ENCODE peak calls at places on chromosomes 16 and 17, in ten cellular contexts. C, Y, S, K, T, A, I, V, W and J are unnamed samples. For H3K4me1, the result is how much of the 10 kb centered on the place peaks cover.

GRCh38 chr17:66228887-66229782 is at the start of gene APOH:
- DNase-seq in Y (no peak), I (no peak), K (no peak), A (no peak), C (no peak), W (peak), S (peak), V (no peak), T (no peak), J (no peak)

GRCh38 chr17:65022751-65023421 is 33.7 kb downstream of the GNA13 start:
- DNase-seq in T (no peak), K (no peak), I (no peak), V (no peak), A (peak), S (no peak), C (peak), W (no peak), Y (no peak), J (no peak)

GRCh38 chr17:47190770-47191169 is 1.7 kb upstream of the CDC27 start:
- DNase-seq in W (no peak), T (no peak), V (no peak), I (no peak), S (no peak), Y (no peak), K (no peak), A (no peak), C (no peak), J (no peak)

GRCh38 chr17:379531-380200 is 27.1 kb upstream of the RPH3AL start:
- DNase-seq in V (no peak), T (no peak), C (no peak), Y (no peak), W (no peak), I (no peak), A (no peak), S (no peak), K (no peak), J (no peak)

GRCh38 chr17:70677783-70678647 is 508.7 kb downstream of the KCNJ2 start:
- DNase-seq in K (no peak), C (no peak), T (peak), S (no peak), A (no peak), Y (no peak), W (peak), I (no peak), V (no peak), J (no peak)

GRCh38 chr17:2710804-2711607 is 558 bp downstream of the CLUH start:
- DNase-seq in C (no peak), A (peak), S (no peak), V (peak), K (no peak), Y (no peak), W (peak), T (no peak), I (no peak), J (no peak)

GRCh38 chr17:62666801-62667591 is 39.5 kb downstream of the MRC2 start:
- DNase-seq in C (no peak), S (no peak), K (no peak), A (no peak), W (no peak), V (no peak), Y (no peak), T (peak), I (no peak), J (no peak)

GRCh38 chr16:58317608-58318152 is 22.9 kb upstream of the PRSS54 start:
- DNase-seq in S (no peak), W (no peak), A (no peak), Y (no peak), K (no peak), V (no peak), C (no peak), T (no peak), I (no peak), J (no peak)

GRCh38 chr16:68825427-68825826 is 17.9 kb upstream of the TANGO6 start:
- DNase-seq in W (no peak), K (no peak), S (peak), I (no peak), C (peak), A (no peak), Y (no peak), T (no peak), V (no peak), J (no peak)

GRCh38 chr16:86083382-86084002 is 184.5 kb downstream of the IRF8 start:
- DNase-seq in K (no peak), S (no peak), V (no peak), I (no peak), A (no peak), C (no peak), W (no peak), T (no peak), Y (no peak), J (no peak)

GRCh38 chr16:10509534-10510025 is 70.8 kb downstream of the EMP2 start:
- DNase-seq in W (peak), T (peak), A (peak), V (peak), Y (peak), K (peak), C (peak), I (peak), S (peak), J (no peak)

GRCh38 chr17:18017958-18018357 is 21.0 kb downstream of the ATPAF2 start:
- DNase-seq in Y (no peak), I (no peak), C (peak), A (no peak), T (no peak), V (no peak), W (no peak), S (no peak), K (no peak), J (no peak)

GRCh38 chr17:79102214-79102613 is 27.6 kb downstream of the ENGASE start:
- DNase-seq in I (no peak), Y (no peak), A (no peak), S (no peak), V (no peak), T (no peak), C (no peak), K (no peak), W (no peak), J (no peak)

GRCh38 chr16:74991268-74991592 is 6.3 kb upstream of the WDR59 start:
- DNase-seq in K (no peak), A (no peak), S (no peak), W (no peak), C (no peak), V (no peak), Y (no peak), I (no peak), T (no peak), J (no peak)

GRCh38 chr16:10862432-10862831 is 14.6 kb upstream of the CIITA start:
- DNase-seq in A (no peak), Y (peak), W (peak), V (no peak), K (peak), I (peak), T (no peak), S (no peak), C (peak), J (no peak)

GRCh38 chr16:48901712-48902374 is 291.9 kb upstream of the N4BP1 start:
- DNase-seq in T (peak), V (no peak), A (no peak), Y (no peak), I (no peak), S (no peak), W (no peak), K (no peak), C (no peak), J (no peak)

GRCh38 chr17:77441130-77441920 is 300.6 kb downstream of the SEC14L1 start:
- DNase-seq in K (no peak), C (no peak), T (no peak), W (peak), A (peak), S (peak), I (no peak), V (peak), Y (no peak), J (no peak)

GRCh38 chr16:84914273-84914672 is 94.5 kb downstream of the CRISPLD2 start:
- DNase-seq in K (no peak), W (no peak), S (no peak), I (peak), C (no peak), Y (peak), A (no peak), V (no peak), T (no peak), J (peak)

GRCh38 chr17:7591596-7591995 is 1.7 kb upstream of the SOX15 start:
- DNase-seq in I (no peak), W (no peak), K (no peak), T (no peak), Y (no peak), S (no peak), A (no peak), V (no peak), C (no peak), J (no peak)

GRCh38 chr16:84281077-84281476 is 13.6 kb upstream of the WFDC1 start:
- DNase-seq in S (no peak), V (no peak), W (no peak), C (peak), I (peak), Y (no peak), K (no peak), A (no peak), T (peak), J (no peak)

GRCh38 chr17:15255713-15256454 is 9.2 kb downstream of the PMP22 start:
- DNase-seq in W (no peak), K (no peak), I (no peak), T (no peak), A (no peak), V (no peak), S (no peak), C (peak), Y (no peak), J (no peak)

GRCh38 chr16:81521141-81521626 is 76.6 kb downstream of the CMIP start:
- DNase-seq in T (no peak), C (no peak), I (peak), S (no peak), K (no peak), Y (no peak), W (peak), A (no peak), V (peak), J (no peak)

GRCh38 chr17:58284613-58285421 is 4.1 kb upstream of the MPO start:
- DNase-seq in S (no peak), A (no peak), C (no peak), K (no peak), T (peak), W (no peak), I (peak), Y (no peak), V (no peak), J (no peak)

GRCh38 chr17:58120195-58120822 is 27.9 kb upstream of the OR4D1 start:
- DNase-seq in I (peak), S (peak), A (peak), T (peak), K (peak), Y (peak), V (peak), W (peak), C (peak), J (no peak)

GRCh38 chr16:1428511-1428910 is 2.4 kb upstream of the PERCC1 start:
- DNase-seq in Y (no peak), K (no peak), A (no peak), V (peak), W (no peak), I (no peak), C (peak), S (no peak), T (peak), J (no peak)

GRCh38 chr16:12062343-12063003 is 85.9 kb downstream of the SNX29 start:
- DNase-seq in C (peak), T (no peak), S (peak), W (peak), V (no peak), I (peak), Y (peak), K (peak), A (no peak), J (peak)

GRCh38 chr17:13415877-13416416 is 185.8 kb downstream of the HS3ST3A1 start:
- DNase-seq in K (no peak), Y (no peak), I (peak), W (peak), A (no peak), V (no peak), T (no peak), S (peak), C (peak), J (peak)

GRCh38 chr16:27365142-27366089 is 36.6 kb upstream of the IL21R start:
- DNase-seq in C (peak), T (no peak), K (peak), W (peak), V (no peak), Y (no peak), I (no peak), A (no peak), S (no peak), J (no peak)

DNA sequence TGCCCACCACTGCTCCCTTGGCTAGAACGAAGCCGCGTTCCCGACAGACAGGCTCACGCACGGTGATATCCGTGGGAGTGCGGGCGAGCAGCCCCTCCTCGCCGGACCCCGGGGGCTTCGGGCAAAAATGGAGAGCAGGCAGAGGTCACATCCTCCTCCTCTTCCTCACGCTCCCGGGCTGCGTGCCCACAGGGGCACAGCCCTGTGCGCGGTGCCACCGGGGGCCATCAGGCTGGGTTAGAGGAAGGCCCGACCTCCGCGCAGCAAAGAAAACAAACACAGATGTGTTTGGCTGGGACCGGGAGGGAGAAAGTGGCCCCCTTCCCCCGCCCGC is 519 bp upstream of the NTN1 start:
- DNase-seq in I (no peak), K (no peak), T (no peak), C (no peak), Y (no peak), S (no peak), V (no peak), W (no peak), A (no peak), J (no peak)
- H3K27ac ChIP-seq in I (no peak), K (no peak), T (no peak), C (no peak), Y (peak), S (peak), V (no peak), W (peak), A (no peak), J (peak)

DNA sequence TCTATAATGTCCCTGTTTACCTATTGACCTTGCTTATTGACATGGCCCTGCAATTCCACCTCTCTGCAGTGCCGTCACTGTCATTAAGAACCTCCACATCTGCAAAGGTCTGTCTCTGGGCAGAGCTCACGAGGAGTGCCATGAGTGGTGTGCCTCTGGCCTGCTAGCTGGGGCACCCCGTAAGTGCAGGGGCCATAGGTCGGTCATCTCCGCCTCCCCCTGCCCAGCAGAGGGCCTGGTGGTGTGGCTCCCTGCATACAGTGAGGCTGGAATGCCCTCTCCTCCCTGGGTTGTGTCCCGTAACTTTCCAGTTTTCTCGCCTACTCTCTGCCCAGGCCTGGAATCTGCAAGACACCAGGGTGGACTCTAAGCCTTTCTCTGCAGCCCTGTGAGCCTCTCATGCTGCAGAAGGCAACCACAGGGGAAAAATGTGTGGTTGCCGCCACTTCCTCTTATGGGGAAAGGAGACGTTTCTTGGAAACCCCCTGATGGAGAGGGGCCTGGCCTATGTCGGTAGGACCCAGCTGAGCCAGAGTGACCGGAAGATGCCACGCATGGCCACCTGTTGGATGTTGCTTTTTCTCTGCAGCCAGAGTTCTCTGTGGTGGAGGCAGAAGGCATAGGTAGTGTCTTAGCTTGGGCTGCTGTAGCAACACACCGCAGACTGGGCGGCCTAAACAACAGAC is 2.7 kb upstream of the SNX20 start:
- DNase-seq in W (peak), I (no peak), Y (no peak), C (no peak), T (no peak), K (no peak), V (peak), A (peak), S (no peak), J (no peak)
- H3K4me1 ChIP-seq in W (under half), I (under half), Y (under half), C (under half), T (under half), K (under half), V (half or more), A (half or more), S (under half), J (under half)

GRCh38 chr16:56743840-56744239 is 13.9 kb downstream of the NUP93 start:
- DNase-seq in T (peak), W (no peak), Y (no peak), A (no peak), I (peak), K (no peak), S (no peak), V (no peak), C (peak), J (peak)
- TF ChIP-seq CTCF in T (no peak), W (no peak), Y (no peak), A (no peak), I (no peak), K (no peak), S (no peak), V (no peak), C (peak), J (peak)

DNA sequence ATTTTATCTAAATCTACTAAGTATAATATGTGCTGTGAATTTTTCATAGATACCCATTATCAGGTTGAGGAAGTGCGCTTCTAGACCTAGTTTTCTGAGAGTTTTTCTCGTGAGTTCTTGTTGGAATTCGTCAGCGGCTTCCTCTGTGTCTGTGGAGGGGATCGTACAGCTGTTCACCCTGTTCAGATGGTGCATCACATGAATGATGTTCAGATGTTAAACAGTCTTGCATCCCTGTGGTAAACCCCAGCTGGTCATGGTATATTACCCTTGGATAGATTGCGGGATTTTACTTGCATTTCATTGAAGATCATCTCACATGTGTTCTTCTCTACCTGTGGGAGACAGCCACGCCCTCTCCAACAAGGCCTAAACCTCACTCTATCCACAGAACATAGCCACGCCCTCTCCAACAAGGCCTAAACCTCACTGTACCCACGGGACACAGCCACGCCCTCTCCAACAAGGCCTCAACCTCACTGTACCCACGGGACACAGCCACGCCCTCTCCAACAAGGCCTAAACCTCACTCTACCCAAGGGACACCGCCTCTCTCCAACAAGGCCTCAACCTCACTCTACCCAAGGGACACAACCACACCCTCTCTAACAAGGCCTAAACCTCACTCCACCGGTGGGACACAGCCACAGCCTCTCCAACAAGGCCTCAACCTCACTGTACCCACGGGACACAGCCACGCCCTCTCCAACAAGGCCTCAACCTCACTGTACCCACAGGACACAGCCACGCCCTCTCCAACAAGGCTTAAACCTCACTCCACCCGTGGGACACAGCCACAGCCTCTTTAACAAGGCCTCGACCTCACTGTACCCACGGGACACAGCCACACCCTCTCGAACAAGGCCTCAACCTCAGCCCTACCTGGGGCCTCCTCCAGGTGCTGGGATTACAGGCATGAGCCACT is 180.2 kb upstream of the CHMP6 start:
- DNase-seq in Y (peak), C (no peak), V (no peak), S (no peak), I (no peak), K (no peak), T (peak), W (no peak), A (no peak), J (no peak)
- H3K27ac ChIP-seq in Y (no peak), C (no peak), V (no peak), S (no peak), I (no peak), K (no peak), T (no peak), W (no peak), A (no peak), J (no peak)

DNA sequence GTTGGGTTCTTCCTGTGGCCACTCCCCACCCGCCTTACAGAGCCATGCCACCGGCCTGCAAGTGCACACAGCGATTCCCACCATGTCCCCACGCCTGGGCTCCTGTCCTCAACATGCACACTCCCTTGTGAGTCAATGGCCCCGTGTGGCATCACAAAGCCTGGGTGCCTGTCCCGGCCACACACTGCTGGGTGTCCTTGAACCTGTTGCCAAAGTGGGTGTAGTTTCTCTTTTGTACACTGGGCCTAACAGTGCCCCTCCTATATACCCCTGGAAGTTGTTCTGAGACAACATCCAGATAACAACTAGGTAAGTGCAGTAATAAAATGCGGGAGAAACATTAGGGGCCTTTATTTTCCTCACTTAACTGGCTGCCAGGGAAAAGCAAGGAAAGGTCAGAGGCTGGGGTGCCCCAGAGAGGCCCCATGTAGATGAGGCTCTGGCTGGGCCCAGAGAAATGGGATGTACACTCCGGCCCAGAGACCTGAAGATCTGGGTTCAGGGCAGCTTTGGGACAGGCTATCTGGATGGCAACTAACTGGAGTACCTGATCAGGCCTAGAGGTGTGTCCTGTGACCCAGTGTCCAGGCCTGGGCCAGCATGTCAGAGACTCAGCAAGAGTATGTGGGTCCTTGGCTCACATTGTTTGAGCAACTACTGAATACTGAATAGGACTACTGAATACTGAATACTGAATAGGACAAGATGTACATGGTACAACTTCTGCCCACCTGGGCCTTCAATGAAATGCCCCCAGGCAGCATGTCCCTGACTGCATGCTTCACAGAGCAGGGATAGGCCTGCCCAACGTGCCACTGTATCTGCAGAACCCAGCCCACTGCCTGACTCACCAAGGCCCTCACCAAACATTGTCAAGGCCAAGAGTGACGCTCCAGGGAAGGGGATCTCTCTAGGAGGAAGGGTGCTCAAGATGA is 8.3 kb downstream of the ABCC3 start:
- DNase-seq in T (no peak), A (no peak), V (no peak), S (no peak), Y (no peak), I (no peak), C (no peak), K (no peak), W (peak), J (no peak)
- H3K4me1 ChIP-seq in T (under half), A (under half), V (under half), S (under half), Y (under half), I (under half), C (under half), K (half or more), W (half or more), J (under half)

GRCh38 chr17:11768106-11768505 is 169.8 kb downstream of the DNAH9 start:
- DNase-seq in K (no peak), T (no peak), A (no peak), W (no peak), C (no peak), S (no peak), V (no peak), I (no peak), Y (no peak), J (no peak)
- TF ChIP-seq CTCF in K (no peak), T (no peak), A (no peak), W (no peak), C (no peak), S (no peak), V (no peak), I (no peak), Y (no peak), J (no peak)